ENCODE peak calls at places on chromosomes 11 and 22, in six cellular contexts. R is ascending aorta; O is HEK293T; W is amniotic stem cell; E is HTR-8/SVneo; A is activated naive CD4-positive, alpha-beta T cell treated with anti-CD3 and anti-CD28 coated beads, Interleukin-2, amount 50 U/mL, for 72 hours. Y is an unnamed sample.

GRCh38 chr11:17673951-17674350 is 45.4 kb upstream of the MYOD1 start:
- DNase-seq in R (no peak), O (no peak), W (no peak), E (no peak), A (no peak), Y (no peak)

GRCh38 chr11:114774599-114775365 is 96.5 kb downstream of the NXPE2 start:
- DNase-seq in R (no peak), O (peak), W (no peak), E (peak), A (peak), Y (no peak)

GRCh38 chr22:46035742-46036557 is 59.0 kb upstream of the WNT7B start:
- DNase-seq in R (peak), O (peak), W (peak), E (peak), A (peak), Y (peak)

GRCh38 chr11:66643745-66644437 is 5.4 kb downstream of the RBM4 start:
- DNase-seq in R (no peak), O (no peak), W (no peak), E (no peak), A (no peak), Y (no peak)

GRCh38 chr11:132463941-132464340 is 1068.4 kb downstream of the OPCML start:
- DNase-seq in R (no peak), O (no peak), W (no peak), E (no peak), A (no peak), Y (no peak)

GRCh38 chr11:12376259-12376971 is 956 bp upstream of the PARVA start:
- DNase-seq in R (no peak), O (no peak), W (no peak), E (no peak), A (no peak), Y (no peak)

GRCh38 chr11:68365943-68366435 is 53.6 kb downstream of the LRP5 start:
- DNase-seq in R (no peak), O (no peak), W (no peak), E (no peak), A (no peak), Y (no peak)

GRCh38 chr22:17917490-17917983 is 106.8 kb downstream of the MICAL3 start:
- DNase-seq in R (no peak), O (no peak), W (no peak), E (no peak), A (no peak), Y (no peak)

Y was measured in central memory CD8-positive, alpha-beta T cell.